ENCODE peak calls at places on chromosomes 2 and 18, in four cellular contexts. O is pancreas, B is IMR-90, L is kidney epithelial cell. E is an unnamed sample.
A peak's percentile ranks its signal among the peaks of the same experiment; 100 is the strongest.

GRCh38 chr2:5666798-5667197 is 25.4 kb upstream of the SOX11 start:
- DNase-seq in L (no peak), O (no peak), B (peak; percentile 7), E (no peak)

GRCh38 chr2:64024259-64024949 is 5.2 kb upstream of the VPS54 start:
- DNase-seq in O (no peak), B (no peak), L (no peak), E (no peak)

GRCh38 chr2:176491172-176491904 is 222.1 kb downstream of the MTX2 start:
- DNase-seq in B (peak; percentile 96), O (no peak), L (peak; percentile 90), E (no peak)

GRCh38 chr2:27379840-27380625 is 501 bp downstream of the ZNF513 start:
- DNase-seq in O (peak; percentile 66), B (peak; percentile 76), L (no peak), E (no peak)

GRCh38 chr2:146916914-146917313 is 927.9 kb upstream of the ACVR2A start:
- DNase-seq in O (no peak), L (no peak), B (no peak), E (no peak)

GRCh38 chr2:129758461-129759185 is 220.8 kb upstream of the RAB6C start:
- DNase-seq in O (no peak), L (no peak), B (no peak), E (no peak)

GRCh38 chr18:13273800-13274199 is 55.2 kb downstream of the LDLRAD4 start:
- DNase-seq in B (no peak), L (no peak), O (no peak), E (no peak)

GRCh38 chr2:48380989-48381625 is 148.8 kb upstream of the STON1 start:
- DNase-seq in B (peak; percentile 39), L (no peak), O (no peak), E (no peak)

GRCh38 chr18:34358923-34359322 is 134.2 kb upstream of the NOL4 start:
- DNase-seq in L (no peak), B (no peak), O (no peak), E (no peak)

GRCh38 chr18:62434798-62435197 is 88.0 kb upstream of the ZCCHC2 start:
- DNase-seq in B (no peak), L (no peak), O (no peak), E (no peak)

GRCh38 chr2:1744446-1745170 is at the start of gene PXDN:
- DNase-seq in O (no peak), B (peak; percentile 65), L (no peak), E (no peak)

GRCh38 chr2:26617259-26618083 is 23.7 kb downstream of the CIB4 start:
- DNase-seq in B (no peak), L (no peak), O (no peak), E (no peak)

GRCh38 chr2:45814951-45815621 is 163.6 kb downstream of the PRKCE start:
- DNase-seq in L (no peak), O (no peak), B (no peak), E (no peak)

GRCh38 chr2:10935366-10935918 is 23.7 kb downstream of the KCNF1 start:
- DNase-seq in B (no peak), O (no peak), L (no peak), E (no peak)

GRCh38 chr18:32919799-32920198 is 147.0 kb upstream of the KLHL14 start:
- DNase-seq in B (no peak), L (no peak), O (no peak), E (no peak)

GRCh38 chr18:5197032-5197434 is at the start of gene AKAIN1:
- DNase-seq in L (no peak), O (peak; percentile 16), B (peak; percentile 18), E (no peak)

GRCh38 chr2:196586511-196586991 is 53.0 kb upstream of the CCDC150 start:
- DNase-seq in O (no peak), B (peak; percentile 86), L (peak; percentile 58), E (peak; percentile 71)

GRCh38 chr2:180033993-180034894 is 27.1 kb upstream of the CWC22 start:
- DNase-seq in O (no peak), B (peak; percentile 58), L (no peak), E (peak; percentile 45)

GRCh38 chr2:237875234-237876055 is 16.0 kb downstream of the RAMP1 start:
- DNase-seq in L (no peak), B (no peak), O (no peak), E (no peak)

GRCh38 chr2:209976698-209977385 is 25.6 kb upstream of the RPE start:
- DNase-seq in B (no peak), O (no peak), L (no peak), E (no peak)

GRCh38 chr18:34694611-34695165 is 15.4 kb upstream of the DTNA start:
- DNase-seq in O (no peak), B (peak; percentile 13), L (no peak), E (no peak)

GRCh38 chr2:231321556-231322334 is 73.8 kb upstream of the B3GNT7 start:
- DNase-seq in L (no peak), O (no peak), B (no peak), E (no peak)

GRCh38 chr18:79570266-79571201 is 109.1 kb upstream of the CTDP1 start:
- DNase-seq in O (no peak), B (peak; percentile 87), L (no peak), E (no peak)

GRCh38 chr2:79788952-79789612 is 276.2 kb downstream of the CTNNA2 start:
- DNase-seq in L (no peak), B (no peak), O (no peak), E (no peak)

GRCh38 chr2:169395821-169396374 is 33.6 kb upstream of the LRP2 start:
- DNase-seq in O (no peak), L (no peak), B (no peak), E (no peak)

GRCh38 chr2:127153691-127154158 is 46.8 kb upstream of the BIN1 start:
- DNase-seq in O (no peak), B (peak; percentile 89), L (peak; percentile 86), E (peak; percentile 70)

GRCh38 chr18:28594034-28594433 is 417.1 kb upstream of the CDH2 start:
- DNase-seq in B (peak; percentile 41), O (no peak), L (no peak), E (no peak)

GRCh38 chr2:12180046-12180445 is 433.6 kb downstream of the LPIN1 start:
- DNase-seq in B (no peak), O (no peak), L (no peak), E (no peak)

GRCh38 chr18:79921984-79922965 is 29.2 kb downstream of the SLC66A2 start:
- DNase-seq in O (peak; percentile 1), B (no peak), L (no peak), E (no peak)

GRCh38 chr18:12236934-12237832 is 17.0 kb upstream of the CIDEA start:
- DNase-seq in O (peak; percentile 66), L (no peak), B (peak; percentile 36), E (no peak)

GRCh38 chr18:46622999-46623398 is 34.0 kb downstream of the LOXHD1 start:
- DNase-seq in L (no peak), O (no peak), B (peak; percentile 15), E (no peak)

GRCh38 chr18:26089247-26090129 is 925 bp downstream of the SS18 start:
- DNase-seq in L (no peak), B (peak; percentile 49), O (no peak), E (no peak)

GRCh38 chr2:224159345-224159928 is 120.4 kb upstream of the SERPINE2 start:
- DNase-seq in B (no peak), L (no peak), O (no peak), E (no peak)

GRCh38 chr2:224162122-224162521 is 123.0 kb upstream of the SERPINE2 start:
- DNase-seq in B (peak; percentile 86), L (no peak), O (no peak), E (no peak)

GRCh38 chr2:224160917-224161316 is 121.8 kb upstream of the SERPINE2 start:
- DNase-seq in B (peak; percentile 30), L (no peak), O (peak; percentile 3), E (no peak)

GRCh38 chr2:224163573-224164307 is 124.7 kb upstream of the SERPINE2 start:
- DNase-seq in O (no peak), B (peak; percentile 64), L (no peak), E (no peak)

GRCh38 chr2:224161712-224162111 is 122.6 kb upstream of the SERPINE2 start:
- DNase-seq in O (no peak), B (no peak), L (no peak), E (no peak)
- TF ChIP-seq CTCF in O (no peak), B (no peak), L (no peak), E (no peak)

GRCh38 chr2:120148669-120149068 is 74.5 kb downstream of the TMEM185B start:
- DNase-seq in B (no peak), O (no peak), L (no peak), E (no peak)

GRCh38 chr2:120155308-120155707 is 67.9 kb downstream of the TMEM185B start:
- DNase-seq in B (no peak), L (no peak), O (no peak), E (no peak)

GRCh38 chr2:120148229-120148628 is 75.0 kb downstream of the TMEM185B start:
- DNase-seq in O (no peak), B (no peak), L (no peak), E (no peak)

GRCh38 chr2:120149406-120149805 is 73.8 kb downstream of the TMEM185B start:
- DNase-seq in L (no peak), B (no peak), O (no peak), E (no peak)

DNA sequence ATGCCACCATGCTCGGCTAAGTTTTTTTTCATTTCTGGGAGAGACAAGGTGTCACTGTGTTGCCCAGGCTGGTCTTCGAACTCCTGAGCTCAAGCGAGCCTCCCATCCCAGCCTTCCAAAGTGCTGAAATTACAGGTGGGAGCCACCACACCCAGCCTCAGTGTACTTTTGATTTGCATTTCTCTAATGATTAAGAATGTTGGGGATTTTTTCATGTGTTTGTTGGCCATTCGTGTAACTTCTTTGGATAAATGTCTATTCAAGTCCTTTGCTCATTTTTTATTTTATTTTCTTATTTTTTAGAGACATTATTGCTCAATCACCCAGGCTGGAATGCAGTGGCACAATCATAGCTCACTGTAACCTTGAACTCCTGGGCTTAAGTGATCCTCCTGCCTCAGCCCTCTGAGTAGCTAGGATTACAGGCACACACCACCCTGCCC is 73.1 kb downstream of the TMEM185B start:
- DNase-seq in O (no peak), B (peak; percentile 3), L (no peak), E (no peak)
- H3K4me3 ChIP-seq in O (no peak overlapping the region), B (no peak overlapping the region), L (no peak overlapping the region), E (no peak overlapping the region)

GRCh38 chr18:39274535-39274934 is 1708.9 kb upstream of the CELF4 start:
- DNase-seq in L (no peak), O (no peak), B (peak; percentile 45), E (no peak)
- TF ChIP-seq CTCF in L (no peak), O (no peak), B (no peak), E (no peak)

GRCh38 chr2:200482194-200482593 is 27.7 kb downstream of the KCTD18 start:
- DNase-seq in B (no peak), L (no peak), O (no peak), E (no peak)

GRCh38 chr2:200476836-200477235 is 33.0 kb downstream of the KCTD18 start:
- DNase-seq in O (no peak), L (no peak), B (no peak), E (no peak)

GRCh38 chr2:200479617-200480292 is 30.1 kb downstream of the KCTD18 start:
- DNase-seq in L (no peak), O (no peak), B (peak; percentile 87), E (no peak)

GRCh38 chr2:200475795-200476194 is 34.1 kb downstream of the KCTD18 start:
- DNase-seq in B (no peak), O (no peak), L (no peak), E (no peak)

DNA sequence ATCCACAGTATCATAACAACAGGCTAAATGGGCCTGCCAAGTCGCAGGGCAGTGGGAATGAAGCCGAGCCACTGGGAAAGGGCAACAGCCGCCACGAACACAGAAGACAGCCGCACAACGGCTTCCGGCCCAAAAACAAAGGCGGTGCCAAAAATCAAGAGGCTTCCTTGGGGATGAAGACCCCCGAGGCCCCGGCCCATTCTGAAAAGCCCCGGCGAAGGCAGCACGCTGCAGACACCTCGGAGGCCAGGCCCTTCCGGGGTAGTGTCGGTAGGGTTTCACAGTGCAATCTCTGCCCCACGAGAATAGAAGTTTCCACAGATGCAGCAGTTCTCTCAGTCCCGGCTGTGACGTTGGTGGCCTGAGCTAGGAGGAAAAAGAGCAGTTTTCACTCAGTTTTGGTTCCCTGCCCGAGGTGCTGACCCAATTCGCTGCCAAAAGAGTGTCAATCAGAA is 32.2 kb downstream of the KCTD18 start:
- DNase-seq in L (no peak), O (no peak), B (no peak), E (no peak)
- H3K4me3 ChIP-seq in L (no peak overlapping the region), O (no peak overlapping the region), B (no peak overlapping the region), E (no peak overlapping the region)